ENCODE peak calls at places on chromosomes 7 and 10, in six cellular contexts. One of them, this sample, is unnamed.

GRCh38 chr7:135210818-135211178 is 528 bp downstream of the WDR91 start:
- DNase-seq in K562: no peak
- DNase-seq in HCT116: no peak
- DNase-seq in HepG2: no peak
- DNase-seq in H1: no peak
- DNase-seq in GM12878: no peak
- DNase-seq in this sample: no peak

GRCh38 chr7:20539201-20539600 is 76.3 kb upstream of the ABCB5 start:
- DNase-seq in K562: peak
- DNase-seq in HCT116: peak
- DNase-seq in HepG2: peak
- DNase-seq in H1: no peak
- DNase-seq in GM12878: no peak
- DNase-seq in this sample: no peak

GRCh38 chr10:2023687-2024086 is 286.4 kb upstream of the ADARB2 start:
- DNase-seq in K562: no peak
- DNase-seq in HCT116: no peak
- DNase-seq in HepG2: no peak
- DNase-seq in H1: no peak
- DNase-seq in GM12878: no peak
- DNase-seq in this sample: no peak

GRCh38 chr10:28717659-28718201 is 40.4 kb downstream of the BAMBI start:
- DNase-seq in K562: no peak
- DNase-seq in HCT116: no peak
- DNase-seq in HepG2: no peak
- DNase-seq in H1: no peak
- DNase-seq in GM12878: no peak
- DNase-seq in this sample: no peak

GRCh38 chr7:2072042-2072441 is 160.7 kb downstream of the MAD1L1 start:
- DNase-seq in K562: no peak
- DNase-seq in HCT116: no peak
- DNase-seq in HepG2: no peak
- DNase-seq in H1: no peak
- DNase-seq in GM12878: peak
- DNase-seq in this sample: no peak

GRCh38 chr10:69791812-69792211 is 9.9 kb upstream of the COL13A1 start:
- DNase-seq in K562: no peak
- DNase-seq in HCT116: no peak
- DNase-seq in HepG2: no peak
- DNase-seq in H1: no peak
- DNase-seq in GM12878: no peak
- DNase-seq in this sample: no peak

GRCh38 chr10:95329296-95329695 is 38.5 kb upstream of the PDLIM1 start:
- DNase-seq in K562: no peak
- DNase-seq in HCT116: no peak
- DNase-seq in HepG2: no peak
- DNase-seq in H1: no peak
- DNase-seq in GM12878: no peak
- DNase-seq in this sample: no peak

GRCh38 chr10:117537436-117537903 is 5.1 kb upstream of the EMX2 start:
- DNase-seq in K562: peak
- DNase-seq in HCT116: no peak
- DNase-seq in HepG2: no peak
- DNase-seq in H1: no peak
- DNase-seq in GM12878: no peak
- DNase-seq in this sample: peak

GRCh38 chr7:104231054-104232046 is 23.5 kb upstream of the ORC5 start:
- DNase-seq in K562: peak
- DNase-seq in HCT116: peak
- DNase-seq in HepG2: peak
- DNase-seq in H1: no peak
- DNase-seq in GM12878: no peak
- DNase-seq in this sample: peak

GRCh38 chr7:101519324-101520017 is 109.6 kb downstream of the MYL10 start:
- DNase-seq in K562: no peak
- DNase-seq in HCT116: no peak
- DNase-seq in HepG2: no peak
- DNase-seq in H1: no peak
- DNase-seq in GM12878: no peak
- DNase-seq in this sample: no peak

GRCh38 chr7:23544913-23545354 is 13.2 kb upstream of the TRA2A start:
- DNase-seq in K562: no peak
- DNase-seq in HCT116: peak
- DNase-seq in HepG2: peak
- DNase-seq in H1: no peak
- DNase-seq in GM12878: peak
- DNase-seq in this sample: no peak

GRCh38 chr7:1854521-1855395 is 184.7 kb downstream of the ELFN1 start:
- DNase-seq in K562: peak
- DNase-seq in HCT116: no peak
- DNase-seq in HepG2: no peak
- DNase-seq in H1: no peak
- DNase-seq in GM12878: no peak
- DNase-seq in this sample: no peak

GRCh38 chr7:95335093-95335492 is 10.8 kb upstream of the PON1 start:
- DNase-seq in K562: no peak
- DNase-seq in HCT116: no peak
- DNase-seq in HepG2: no peak
- DNase-seq in H1: no peak
- DNase-seq in GM12878: no peak
- DNase-seq in this sample: no peak

GRCh38 chr10:86700851-86701617 is 32.7 kb downstream of the LDB3 start:
- DNase-seq in K562: no peak
- DNase-seq in HCT116: no peak
- DNase-seq in HepG2: no peak
- DNase-seq in H1: no peak
- DNase-seq in GM12878: no peak
- DNase-seq in this sample: no peak

GRCh38 chr7:3771906-3772305 is 470.9 kb downstream of the SDK1 start:
- DNase-seq in K562: no peak
- DNase-seq in HCT116: no peak
- DNase-seq in HepG2: no peak
- DNase-seq in H1: no peak
- DNase-seq in GM12878: no peak
- DNase-seq in this sample: no peak

GRCh38 chr10:98374176-98374969 is 40.6 kb downstream of the PYROXD2 start:
- DNase-seq in K562: no peak
- DNase-seq in HCT116: no peak
- DNase-seq in HepG2: no peak
- DNase-seq in H1: no peak
- DNase-seq in GM12878: no peak
- DNase-seq in this sample: no peak

GRCh38 chr7:80298201-80298600 is 163.6 kb downstream of the GNAI1 start:
- DNase-seq in K562: no peak
- DNase-seq in HCT116: no peak
- DNase-seq in HepG2: no peak
- DNase-seq in H1: no peak
- DNase-seq in GM12878: no peak
- DNase-seq in this sample: no peak

GRCh38 chr7:150458756-150459155 is 8.3 kb downstream of the GIMAP8 start:
- DNase-seq in K562: no peak
- DNase-seq in HCT116: no peak
- DNase-seq in HepG2: no peak
- DNase-seq in H1: no peak
- DNase-seq in GM12878: no peak
- DNase-seq in this sample: no peak

GRCh38 chr7:149448961-149449360 is 11.9 kb downstream of the ZNF777 start:
- DNase-seq in K562: no peak
- DNase-seq in HCT116: no peak
- DNase-seq in HepG2: no peak
- DNase-seq in H1: no peak
- DNase-seq in GM12878: no peak
- DNase-seq in this sample: no peak

GRCh38 chr10:133259603-133259992 is 17.1 kb downstream of the ADAM8 start:
- DNase-seq in K562: no peak
- DNase-seq in HCT116: no peak
- DNase-seq in HepG2: no peak
- DNase-seq in H1: no peak
- DNase-seq in GM12878: no peak
- DNase-seq in this sample: no peak

GRCh38 chr10:77909755-77910375 is 16.7 kb downstream of the DLG5 start:
- DNase-seq in K562: peak
- DNase-seq in HCT116: no peak
- DNase-seq in HepG2: peak
- DNase-seq in H1: no peak
- DNase-seq in GM12878: no peak
- DNase-seq in this sample: no peak

GRCh38 chr7:111172573-111172972 is 81.6 kb downstream of the LRRN3 start:
- DNase-seq in K562: no peak
- DNase-seq in HCT116: no peak
- DNase-seq in HepG2: no peak
- DNase-seq in H1: no peak
- DNase-seq in GM12878: no peak
- DNase-seq in this sample: no peak

GRCh38 chr7:80581472-80581871 is 57.0 kb upstream of the CD36 start:
- DNase-seq in K562: no peak
- DNase-seq in HCT116: no peak
- DNase-seq in HepG2: no peak
- DNase-seq in H1: no peak
- DNase-seq in GM12878: no peak
- DNase-seq in this sample: no peak

GRCh38 chr7:50783801-50784507 is 1.3 kb upstream of the GRB10 start:
- DNase-seq in K562: no peak
- DNase-seq in HCT116: no peak
- DNase-seq in HepG2: no peak
- DNase-seq in H1: no peak
- DNase-seq in GM12878: no peak
- DNase-seq in this sample: no peak

GRCh38 chr10:70742537-70743429 is 42.4 kb downstream of the TBATA start:
- DNase-seq in K562: peak
- DNase-seq in HCT116: no peak
- DNase-seq in HepG2: peak
- DNase-seq in H1: no peak
- DNase-seq in GM12878: no peak
- DNase-seq in this sample: no peak

GRCh38 chr10:70331486-70332268 is 47.9 kb upstream of the NPFFR1 start:
- DNase-seq in K562: peak
- DNase-seq in HCT116: peak
- DNase-seq in HepG2: peak
- DNase-seq in H1: no peak
- DNase-seq in GM12878: peak
- DNase-seq in this sample: peak

GRCh38 chr7:139094596-139094995 is 14.9 kb downstream of the ZC3HAV1 start:
- DNase-seq in K562: peak
- DNase-seq in HCT116: no peak
- DNase-seq in HepG2: no peak
- DNase-seq in H1: no peak
- DNase-seq in GM12878: no peak
- DNase-seq in this sample: no peak

GRCh38 chr7:41855798-41856197 is 152.9 kb upstream of the INHBA start:
- DNase-seq in K562: no peak
- DNase-seq in HCT116: no peak
- DNase-seq in HepG2: no peak
- DNase-seq in H1: no peak
- DNase-seq in GM12878: no peak
- DNase-seq in this sample: no peak

GRCh38 chr7:112965506-112965905 is 121.1 kb downstream of the GPR85 start:
- DNase-seq in K562: no peak
- DNase-seq in HCT116: no peak
- DNase-seq in HepG2: no peak
- DNase-seq in H1: no peak
- DNase-seq in GM12878: no peak
- DNase-seq in this sample: no peak

GRCh38 chr7:112969946-112970345 is 116.7 kb downstream of the GPR85 start:
- DNase-seq in K562: no peak
- DNase-seq in HCT116: no peak
- DNase-seq in HepG2: no peak
- DNase-seq in H1: no peak
- DNase-seq in GM12878: no peak
- DNase-seq in this sample: no peak

DNA sequence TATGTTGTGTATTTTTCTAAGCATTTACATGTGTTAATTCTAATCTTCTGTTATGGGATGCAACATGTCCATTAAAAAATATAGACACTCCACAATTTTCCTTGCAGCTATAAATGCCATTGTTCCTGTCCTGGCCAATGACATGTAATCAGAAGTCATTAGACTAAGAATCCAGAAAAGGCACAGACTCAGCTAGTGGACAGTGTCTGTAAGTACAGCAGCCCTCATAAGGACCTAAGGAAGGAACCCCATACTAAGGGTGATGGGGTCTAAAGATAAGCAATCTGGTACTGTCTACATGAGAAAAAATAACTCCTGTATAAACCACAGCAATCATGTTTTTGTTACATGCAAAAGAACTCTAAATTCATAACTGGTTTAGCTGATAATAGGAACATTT is 115.9 kb downstream of the GPR85 start:
- DNase-seq in K562: peak
- DNase-seq in HCT116: peak
- DNase-seq in HepG2: no peak
- DNase-seq in H1: no peak
- DNase-seq in GM12878: no peak
- DNase-seq in this sample: peak
- TF ChIP-seq YY1 in K562: no peak
- TF ChIP-seq YY1 in HCT116: no peak
- TF ChIP-seq YY1 in HepG2: no peak
- TF ChIP-seq YY1 in H1: no peak
- TF ChIP-seq YY1 in GM12878: no peak
- TF ChIP-seq YY1 in this sample: no peak

GRCh38 chr10:21413268-21413667 is 112.2 kb downstream of the SKIDA1 start:
- DNase-seq in K562: no peak
- DNase-seq in HCT116: no peak
- DNase-seq in HepG2: no peak
- DNase-seq in H1: no peak
- DNase-seq in GM12878: no peak
- DNase-seq in this sample: no peak
- TF ChIP-seq MAX in K562: no peak
- TF ChIP-seq MAX in HCT116: no peak
- TF ChIP-seq MAX in HepG2: no peak
- TF ChIP-seq MAX in H1: no peak
- TF ChIP-seq MAX in GM12878: no peak
- TF ChIP-seq MAX in this sample: no peak

GRCh38 chr7:132280335-132280734 is 295.9 kb downstream of the PLXNA4 start:
- DNase-seq in K562: no peak
- DNase-seq in HCT116: no peak
- DNase-seq in HepG2: no peak
- DNase-seq in H1: no peak
- DNase-seq in GM12878: no peak
- DNase-seq in this sample: no peak
- TF ChIP-seq YY1 in K562: no peak
- TF ChIP-seq YY1 in HCT116: no peak
- TF ChIP-seq YY1 in HepG2: no peak
- TF ChIP-seq YY1 in H1: no peak
- TF ChIP-seq YY1 in GM12878: no peak
- TF ChIP-seq YY1 in this sample: no peak

DNA sequence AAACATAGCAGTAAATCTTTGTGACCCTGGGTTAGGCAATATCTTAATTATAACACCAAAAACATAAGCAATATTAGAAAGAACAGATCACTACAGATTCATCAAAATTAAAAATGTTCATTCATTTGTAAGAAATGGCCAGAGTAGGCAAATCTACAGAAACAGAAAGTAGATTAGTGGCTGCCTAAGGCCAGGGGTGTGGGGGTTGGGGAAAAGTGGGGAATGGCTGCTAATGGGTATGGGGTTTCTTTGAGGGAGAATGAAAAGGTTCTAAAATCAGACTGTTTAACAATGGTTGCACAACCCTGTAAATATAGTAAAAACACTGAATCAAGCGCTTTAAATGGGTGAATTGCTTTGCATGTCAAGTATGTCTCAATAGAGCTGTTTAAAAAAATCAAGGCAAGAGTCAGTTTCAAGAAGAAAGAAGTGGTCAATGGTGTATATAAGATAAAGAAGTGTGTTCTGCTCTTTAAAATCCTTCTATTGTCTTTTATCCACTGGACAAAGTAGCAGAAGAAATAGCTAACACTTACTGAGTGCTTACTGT is 42.6 kb downstream of the CDK6 start:
- DNase-seq in K562: no peak
- DNase-seq in HCT116: no peak
- DNase-seq in HepG2: no peak
- DNase-seq in H1: no peak
- DNase-seq in GM12878: no peak
- DNase-seq in this sample: no peak
- TF ChIP-seq MAX in K562: no peak
- TF ChIP-seq MAX in HCT116: no peak
- TF ChIP-seq MAX in HepG2: no peak
- TF ChIP-seq MAX in H1: no peak
- TF ChIP-seq MAX in GM12878: no peak
- TF ChIP-seq MAX in this sample: no peak

This sample was measured in SK-N-SH.